ENCODE peak calls at places on chromosome 12, in nine cellular contexts. P is stimulated activated CD4-positive, alpha-beta T cell treated with anti-CD3 and anti-CD28 coated beads, TNF-alpha, amount 100 ng/mL, for 4 hours; A is aorta; O is RWPE1; K is body of pancreas; W is coronary artery; E is C1 segment of cervical spinal cord; M is activated T-cell treated with anti-CD3 and anti-CD28 coated beads, Interleukin-2, amount 50 U/mL, for 72 hours; V is posterior vena cava. J is an unnamed sample.

GRCh38 chr12:40146800-40147797 is 41.2 kb upstream of the SLC2A13 start:
- DNase-seq in P (no peak), A (peak; percentile 48), O (no peak), K (peak; percentile 19), W (peak; percentile 74), E (no peak), M (no peak), V (no peak), J (no peak)

GRCh38 chr12:84807249-84807648 is 105.3 kb downstream of the SLC6A15 start:
- DNase-seq in P (no peak), A (no peak), O (peak; percentile 25), K (no peak), W (no peak), E (no peak), M (no peak), V (no peak), J (no peak)

GRCh38 chr12:110079477-110080400 is 31.4 kb upstream of the C12orf76 start:
- DNase-seq in P (peak; percentile 55), A (peak; percentile 80), O (no peak), K (peak; percentile 56), W (no peak), E (peak; percentile 82), M (peak; percentile 78), V (peak; percentile 86), J (peak; percentile 94)

GRCh38 chr12:110917961-110918360 is 2.4 kb downstream of the MYL2 start:
- DNase-seq in P (no peak), A (no peak), O (peak; percentile 72), K (no peak), W (no peak), E (no peak), M (no peak), V (no peak), J (no peak)

GRCh38 chr12:105740337-105740736 is 398.4 kb downstream of the NUAK1 start:
- DNase-seq in P (no peak), A (no peak), O (no peak), K (no peak), W (no peak), E (no peak), M (no peak), V (no peak), J (no peak)

GRCh38 chr12:72077111-72077820 is 138.6 kb downstream of the TPH2 start:
- DNase-seq in P (no peak), A (no peak), O (no peak), K (no peak), W (no peak), E (no peak), M (no peak), V (no peak), J (no peak)

GRCh38 chr12:13727707-13728147 is 253.7 kb downstream of the GRIN2B start:
- DNase-seq in P (no peak), A (no peak), O (no peak), K (no peak), W (no peak), E (no peak), M (no peak), V (no peak), J (no peak)

GRCh38 chr12:130031571-130032189 is 127.9 kb upstream of the TMEM132D start:
- DNase-seq in P (peak; percentile 26), A (no peak), O (peak; percentile 55), K (peak; percentile 46), W (no peak), E (peak; percentile 62), M (peak; percentile 68), V (no peak), J (peak; percentile 9)

GRCh38 chr12:12736759-12737676 is 19.9 kb downstream of the CDKN1B start:
- DNase-seq in P (no peak), A (no peak), O (no peak), K (peak; percentile 56), W (no peak), E (peak; percentile 32), M (peak; percentile 63), V (no peak), J (no peak)

GRCh38 chr12:28780096-28780495 is 369.0 kb upstream of the FAR2 start:
- DNase-seq in P (no peak), A (no peak), O (peak; percentile 8), K (no peak), W (no peak), E (no peak), M (no peak), V (no peak), J (no peak)

GRCh38 chr12:132651444-132652100 is 33.0 kb downstream of the P2RX2 start:
- DNase-seq in P (no peak), A (no peak), O (no peak), K (no peak), W (no peak), E (no peak), M (no peak), V (no peak), J (no peak)

GRCh38 chr12:1836854-1837411 is 16.6 kb downstream of the LRTM2 start:
- DNase-seq in P (no peak), A (peak; percentile 48), O (no peak), K (no peak), W (no peak), E (peak; percentile 24), M (no peak), V (peak; percentile 80), J (no peak)

GRCh38 chr12:44812062-44812461 is 64.1 kb downstream of the NELL2 start:
- DNase-seq in P (no peak), A (no peak), O (no peak), K (no peak), W (no peak), E (no peak), M (peak; percentile 43), V (no peak), J (no peak)

GRCh38 chr12:76568888-76569551 is 9.4 kb upstream of the OSBPL8 start:
- DNase-seq in P (no peak), A (no peak), O (no peak), K (no peak), W (no peak), E (no peak), M (no peak), V (no peak), J (no peak)

GRCh38 chr12:105641742-105642141 is 311.3 kb downstream of the C12orf75 start:
- DNase-seq in P (no peak), A (no peak), O (no peak), K (no peak), W (no peak), E (no peak), M (no peak), V (no peak), J (no peak)

GRCh38 chr12:98582093-98582492 is 11.4 kb upstream of the SLC25A3 start:
- DNase-seq in P (no peak), A (no peak), O (no peak), K (no peak), W (no peak), E (no peak), M (no peak), V (no peak), J (no peak)

GRCh38 chr12:6167327-6168280 is 32.6 kb upstream of the CD9 start:
- DNase-seq in P (peak; percentile 34), A (peak; percentile 90), O (peak; percentile 78), K (peak; percentile 79), W (peak; percentile 93), E (no peak), M (peak; percentile 82), V (peak; percentile 91), J (no peak)

GRCh38 chr12:95083938-95084337 is 10.5 kb upstream of the NR2C1 start:
- DNase-seq in P (no peak), A (no peak), O (no peak), K (peak; percentile 44), W (no peak), E (no peak), M (no peak), V (no peak), J (no peak)

GRCh38 chr12:122467983-122468382 is 32.7 kb downstream of the ZCCHC8 start:
- DNase-seq in P (no peak), A (no peak), O (peak; percentile 70), K (no peak), W (no peak), E (no peak), M (no peak), V (no peak), J (no peak)

GRCh38 chr12:49791700-49792099 is 36.5 kb downstream of the NCKAP5L start:
- DNase-seq in P (no peak), A (peak; percentile 41), O (no peak), K (no peak), W (no peak), E (no peak), M (no peak), V (peak; percentile 82), J (no peak)

GRCh38 chr12:91349451-91349850 is 166.8 kb upstream of the DCN start:
- DNase-seq in P (no peak), A (no peak), O (no peak), K (no peak), W (no peak), E (no peak), M (no peak), V (no peak), J (no peak)

GRCh38 chr12:109758406-109759075 is 44.9 kb downstream of the FAM222A start:
- DNase-seq in P (no peak), A (peak; percentile 29), O (no peak), K (no peak), W (peak; percentile 24), E (no peak), M (no peak), V (peak; percentile 55), J (no peak)

GRCh38 chr12:55861871-55862270 is 19.1 kb upstream of the MMP19 start:
- DNase-seq in P (no peak), A (no peak), O (no peak), K (no peak), W (no peak), E (no peak), M (no peak), V (no peak), J (no peak)

GRCh38 chr12:92143280-92143679 is 2.4 kb downstream of the BTG1 start:
- DNase-seq in P (no peak), A (no peak), O (no peak), K (no peak), W (no peak), E (no peak), M (no peak), V (no peak), J (no peak)

J was measured in anterior cingulate cortex.